ENCODE peak calls at places on chromosomes 5 and 9, in ten cellular contexts. P is heart left ventricle; D is IMR-90; H is pancreas; I is left ventricle myocardium inferior; Z is effector memory CD4-positive, alpha-beta T cell; U is hepatocyte; F is BJ; Q is tibial artery; A is NT2/D1. R is an unnamed sample.
A peak's percentile ranks its signal among the peaks of the same experiment; 100 is the strongest.

GRCh38 chr9:124442826-124443225 is 7.4 kb upstream of the ADGRD2 start:
- DNase-seq in P (no peak), D (no peak), H (no peak), I (no peak), Z (no peak), U (no peak), F (no peak), Q (peak; percentile 24), A (no peak), R (peak; percentile 4)

GRCh38 chr9:128374221-128374675 is 3.1 kb downstream of the URM1 start:
- DNase-seq in P (no peak), D (no peak), H (no peak), I (no peak), Z (no peak), U (no peak), F (no peak), Q (no peak), A (no peak), R (no peak)

GRCh38 chr9:74609671-74610416 is 112.7 kb downstream of the RORB start:
- DNase-seq in P (no peak), D (no peak), H (no peak), I (no peak), Z (no peak), U (no peak), F (no peak), Q (no peak), A (no peak), R (no peak)

GRCh38 chr9:94005272-94005901 is 50.2 kb upstream of the BARX1 start:
- DNase-seq in P (no peak), D (peak; percentile 44), H (peak; percentile 8), I (no peak), Z (no peak), U (peak; percentile 74), F (no peak), Q (no peak), A (no peak), R (no peak)

GRCh38 chr9:34994429-34995287 is 5.1 kb downstream of the DNAJB5 start:
- DNase-seq in P (no peak), D (peak; percentile 49), H (no peak), I (no peak), Z (no peak), U (peak; percentile 66), F (no peak), Q (no peak), A (peak; percentile 52), R (no peak)

GRCh38 chr5:120873083-120873482 is 409.0 kb downstream of the PRR16 start:
- DNase-seq in P (no peak), D (peak; percentile 4), H (no peak), I (no peak), Z (no peak), U (no peak), F (no peak), Q (no peak), A (no peak), R (no peak)

GRCh38 chr5:122404653-122405362 is 92.8 kb downstream of the SNCAIP start:
- DNase-seq in P (no peak), D (no peak), H (no peak), I (no peak), Z (no peak), U (no peak), F (no peak), Q (no peak), A (no peak), R (no peak)

GRCh38 chr9:138016406-138017187 is 139.0 kb downstream of the CACNA1B start:
- DNase-seq in P (no peak), D (no peak), H (no peak), I (no peak), Z (no peak), U (no peak), F (no peak), Q (no peak), A (no peak), R (no peak)

GRCh38 chr9:125785187-125785840 is 38.1 kb downstream of the PBX3 start:
- DNase-seq in P (no peak), D (no peak), H (no peak), I (no peak), Z (no peak), U (no peak), F (no peak), Q (no peak), A (no peak), R (peak; percentile 50)

GRCh38 chr5:132087176-132087575 is 13.6 kb downstream of the CSF2 start:
- DNase-seq in P (no peak), D (no peak), H (no peak), I (no peak), Z (no peak), U (no peak), F (no peak), Q (no peak), A (no peak), R (no peak)

GRCh38 chr9:14645648-14646047 is 47.6 kb downstream of the ZDHHC21 start:
- DNase-seq in P (no peak), D (peak; percentile 73), H (no peak), I (no peak), Z (no peak), U (no peak), F (no peak), Q (no peak), A (no peak), R (no peak)

GRCh38 chr5:146213210-146213838 is 9.9 kb downstream of the RBM27 start:
- DNase-seq in P (no peak), D (peak; percentile 4), H (no peak), I (no peak), Z (no peak), U (peak; percentile 39), F (no peak), Q (no peak), A (no peak), R (no peak)

GRCh38 chr5:35919191-35919590 is 19.2 kb downstream of the CAPSL start:
- DNase-seq in P (no peak), D (peak; percentile 95), H (no peak), I (no peak), Z (no peak), U (peak; percentile 12), F (peak; percentile 72), Q (no peak), A (no peak), R (no peak)

GRCh38 chr5:87780831-87781760 is 368.4 kb upstream of the CCNH start:
- DNase-seq in P (peak; percentile 80), D (peak; percentile 74), H (peak; percentile 64), I (peak; percentile 55), Z (peak; percentile 37), U (peak; percentile 92), F (peak; percentile 2), Q (peak; percentile 79), A (peak; percentile 72), R (peak; percentile 87)
- H3K4me3 ChIP-seq in P (no peak overlapping the region), D (no peak overlapping the region), H (no peak overlapping the region), I (no peak overlapping the region), Z (no peak overlapping the region), U (no peak overlapping the region), F (no peak overlapping the region), Q (no peak overlapping the region), A (no peak overlapping the region), R (no peak overlapping the region)

GRCh38 chr5:945691-946541 is 53.2 kb downstream of the TRIP13 start:
- DNase-seq in P (no peak), D (no peak), H (no peak), I (no peak), Z (no peak), U (no peak), F (no peak), Q (no peak), A (no peak), R (peak; percentile 54)

GRCh38 chr5:943874-944620 is 51.4 kb downstream of the TRIP13 start:
- DNase-seq in P (no peak), D (no peak), H (no peak), I (no peak), Z (no peak), U (no peak), F (no peak), Q (no peak), A (no peak), R (peak; percentile 40)

GRCh38 chr5:944992-945685 is 52.5 kb downstream of the TRIP13 start:
- DNase-seq in P (no peak), D (no peak), H (no peak), I (no peak), Z (no peak), U (no peak), F (no peak), Q (no peak), A (no peak), R (no peak)

GRCh38 chr5:944621-944927 is 51.9 kb downstream of the TRIP13 start:
- DNase-seq in P (no peak), D (no peak), H (no peak), I (no peak), Z (no peak), U (no peak), F (no peak), Q (no peak), A (no peak), R (no peak)

DNA sequence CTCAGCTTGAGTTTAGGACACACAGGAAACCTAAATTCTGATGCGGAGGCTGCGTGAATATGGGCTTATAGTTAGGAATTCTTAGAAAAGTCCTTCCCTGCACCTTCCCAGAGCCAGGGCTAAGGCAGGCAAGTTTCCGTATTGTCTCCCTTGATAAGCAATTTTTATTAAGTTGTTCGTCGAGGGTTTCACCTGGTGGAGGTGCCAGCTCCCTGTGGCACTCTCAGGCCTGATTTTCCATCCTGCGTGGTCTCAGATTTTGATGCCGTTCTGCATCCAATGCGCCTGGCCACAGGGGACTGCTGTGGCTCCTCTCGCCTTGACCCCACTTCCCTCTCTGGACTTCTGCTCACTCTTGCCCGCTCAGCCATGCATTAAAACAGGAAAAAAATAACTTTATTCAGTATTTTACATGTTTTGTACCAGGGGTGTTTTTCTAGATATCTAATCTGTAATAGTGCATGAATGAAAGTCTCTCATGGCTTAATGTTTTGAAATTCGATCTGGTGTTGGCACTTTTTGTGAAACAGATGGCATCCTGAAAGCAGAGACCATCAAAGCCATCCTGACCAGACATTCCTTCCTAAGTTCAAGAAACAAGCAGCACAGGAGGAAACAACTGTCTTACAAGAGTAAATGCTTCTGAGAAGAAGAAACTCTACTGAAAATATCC is 50.7 kb downstream of the TRIP13 start:
- DNase-seq in P (no peak), D (no peak), H (no peak), I (no peak), Z (no peak), U (no peak), F (no peak), Q (no peak), A (no peak), R (no peak)
- H3K27me3 ChIP-seq in P (peaks cover 18% of the 10 kb centered on the region), D (peaks cover 63% of the 10 kb centered on the region), H (peaks cover 4% of the 10 kb centered on the region), I (peaks cover 66% of the 10 kb centered on the region), Z (no peaks in the 10 kb centered on the region), U (peaks cover 11% of the 10 kb centered on the region), F (peaks cover 42% of the 10 kb centered on the region), Q (peaks cover 43% of the 10 kb centered on the region), A (no peaks in the 10 kb centered on the region), R (no peaks in the 10 kb centered on the region)

GRCh38 chr5:159210306-159210722 is 961 bp upstream of the RNF145 start:
- DNase-seq in P (no peak), D (no peak), H (no peak), I (no peak), Z (no peak), U (peak; percentile 28), F (no peak), Q (no peak), A (no peak), R (no peak)
- H3K4me3 ChIP-seq in P (no peak overlapping the region), D (no peak overlapping the region), H (no peak overlapping the region), I (no peak overlapping the region), Z (peak overlapping the region; percentile 77), U (no peak overlapping the region), F (no peak overlapping the region), Q (no peak overlapping the region), A (peak overlapping the region; percentile 86), R (no peak overlapping the region)

DNA sequence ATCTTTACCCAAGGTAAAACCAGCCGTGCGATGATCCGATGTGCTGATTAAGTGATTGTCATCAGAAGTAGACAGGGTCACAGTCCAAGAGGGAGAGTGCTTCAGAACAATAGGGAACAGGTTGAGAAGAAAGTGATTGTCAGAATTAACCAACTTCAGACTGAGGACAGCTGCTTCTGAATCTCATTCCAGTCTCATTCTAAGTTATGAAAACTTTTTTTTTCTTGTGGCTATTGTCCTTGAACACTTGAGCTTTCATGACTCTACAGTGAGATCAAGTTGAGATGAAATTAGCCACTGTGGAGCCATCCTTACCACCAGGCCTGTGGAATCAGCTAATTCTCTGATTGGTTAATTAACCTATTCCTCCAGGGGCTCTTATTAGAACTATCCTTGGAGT is 159.9 kb upstream of the WWC1 start:
- DNase-seq in P (no peak), D (no peak), H (no peak), I (no peak), Z (no peak), U (no peak), F (no peak), Q (no peak), A (no peak), R (no peak)
- H3K27me3 ChIP-seq in P (no peaks in the 10 kb centered on the region), D (no peaks in the 10 kb centered on the region), H (no peaks in the 10 kb centered on the region), I (no peaks in the 10 kb centered on the region), Z (no peaks in the 10 kb centered on the region), U (no peaks in the 10 kb centered on the region), F (no peaks in the 10 kb centered on the region), Q (peaks cover 13% of the 10 kb centered on the region), A (no peaks in the 10 kb centered on the region), R (peaks cover 3% of the 10 kb centered on the region)

R was measured in aorta.